ENCODE peak calls at places on chromosome 20, in seven cellular contexts. One of them, this sample, is unnamed.

GRCh38 chr20:46083101-46083500 is 6.7 kb downstream of the NCOA5 start:
- DNase-seq in Karpas-422: no peak
- DNase-seq in GM23248: no peak
- DNase-seq in neural progenitor cell: no peak
- DNase-seq in H9: no peak
- DNase-seq in SK-N-SH: no peak
- DNase-seq in HepG2: no peak
- DNase-seq in this sample: peak; percentile 41

GRCh38 chr20:31716818-31717477 is 5.7 kb downstream of the BCL2L1 start:
- DNase-seq in Karpas-422: no peak
- DNase-seq in GM23248: no peak
- DNase-seq in neural progenitor cell: no peak
- DNase-seq in H9: no peak
- DNase-seq in SK-N-SH: no peak
- DNase-seq in HepG2: no peak
- DNase-seq in this sample: no peak

GRCh38 chr20:36957875-36958667 is 6.6 kb upstream of the SAMHD1 start:
- DNase-seq in Karpas-422: no peak
- DNase-seq in GM23248: no peak
- DNase-seq in neural progenitor cell: no peak
- DNase-seq in H9: no peak
- DNase-seq in SK-N-SH: no peak
- DNase-seq in HepG2: no peak
- DNase-seq in this sample: no peak

GRCh38 chr20:59988141-59988540 is 29.9 kb downstream of the CDH26 start:
- DNase-seq in Karpas-422: no peak
- DNase-seq in GM23248: peak; percentile 36
- DNase-seq in neural progenitor cell: no peak
- DNase-seq in H9: no peak
- DNase-seq in SK-N-SH: no peak
- DNase-seq in HepG2: no peak
- DNase-seq in this sample: no peak

GRCh38 chr20:24745617-24746350 is 203.3 kb upstream of the CST7 start:
- DNase-seq in Karpas-422: no peak
- DNase-seq in GM23248: no peak
- DNase-seq in neural progenitor cell: no peak
- DNase-seq in H9: peak; percentile 17
- DNase-seq in SK-N-SH: no peak
- DNase-seq in HepG2: no peak
- DNase-seq in this sample: no peak

GRCh38 chr20:36506253-36506652 is 35.1 kb upstream of the MYL9 start:
- DNase-seq in Karpas-422: peak; percentile 76
- DNase-seq in GM23248: peak; percentile 34
- DNase-seq in neural progenitor cell: no peak
- DNase-seq in H9: no peak
- DNase-seq in SK-N-SH: no peak
- DNase-seq in HepG2: peak; percentile 63
- DNase-seq in this sample: no peak

GRCh38 chr20:23419657-23419994 is 1.7 kb downstream of the NAPB start:
- DNase-seq in Karpas-422: no peak
- DNase-seq in GM23248: no peak
- DNase-seq in neural progenitor cell: no peak
- DNase-seq in H9: no peak
- DNase-seq in SK-N-SH: no peak
- DNase-seq in HepG2: no peak
- DNase-seq in this sample: no peak

GRCh38 chr20:50642288-50642803 is 49.0 kb downstream of the RIPOR3 start:
- DNase-seq in Karpas-422: no peak
- DNase-seq in GM23248: no peak
- DNase-seq in neural progenitor cell: peak; percentile 64
- DNase-seq in H9: peak; percentile 93
- DNase-seq in SK-N-SH: no peak
- DNase-seq in HepG2: no peak
- DNase-seq in this sample: no peak

GRCh38 chr20:32285621-32286334 is 8.3 kb downstream of the KIF3B start:
- DNase-seq in Karpas-422: peak; percentile 96
- DNase-seq in GM23248: peak; percentile 72
- DNase-seq in neural progenitor cell: no peak
- DNase-seq in H9: no peak
- DNase-seq in SK-N-SH: no peak
- DNase-seq in HepG2: no peak
- DNase-seq in this sample: peak; percentile 34

GRCh38 chr20:1430004-1430451 is 36.6 kb downstream of the NSFL1C start:
- DNase-seq in Karpas-422: peak; percentile 23
- DNase-seq in GM23248: peak; percentile 78
- DNase-seq in neural progenitor cell: no peak
- DNase-seq in H9: no peak
- DNase-seq in SK-N-SH: no peak
- DNase-seq in HepG2: no peak
- DNase-seq in this sample: no peak

GRCh38 chr20:54110457-54110856 is 40.1 kb upstream of the BCAS1 start:
- DNase-seq in Karpas-422: no peak
- DNase-seq in GM23248: no peak
- DNase-seq in neural progenitor cell: no peak
- DNase-seq in H9: no peak
- DNase-seq in SK-N-SH: no peak
- DNase-seq in HepG2: no peak
- DNase-seq in this sample: no peak

GRCh38 chr20:56381501-56381900 is 10.5 kb downstream of the AURKA start:
- DNase-seq in Karpas-422: no peak
- DNase-seq in GM23248: no peak
- DNase-seq in neural progenitor cell: no peak
- DNase-seq in H9: no peak
- DNase-seq in SK-N-SH: no peak
- DNase-seq in HepG2: no peak
- DNase-seq in this sample: no peak

GRCh38 chr20:56383334-56383733 is 8.7 kb downstream of the AURKA start:
- DNase-seq in Karpas-422: no peak
- DNase-seq in GM23248: no peak
- DNase-seq in neural progenitor cell: no peak
- DNase-seq in H9: no peak
- DNase-seq in SK-N-SH: no peak
- DNase-seq in HepG2: no peak
- DNase-seq in this sample: no peak

GRCh38 chr20:56385130-56385529 is 6.9 kb downstream of the AURKA start:
- DNase-seq in Karpas-422: no peak
- DNase-seq in GM23248: no peak
- DNase-seq in neural progenitor cell: no peak
- DNase-seq in H9: no peak
- DNase-seq in SK-N-SH: no peak
- DNase-seq in HepG2: no peak
- DNase-seq in this sample: no peak

GRCh38 chr20:56380375-56380774 is 11.6 kb downstream of the AURKA start:
- DNase-seq in Karpas-422: no peak
- DNase-seq in GM23248: no peak
- DNase-seq in neural progenitor cell: no peak
- DNase-seq in H9: no peak
- DNase-seq in SK-N-SH: no peak
- DNase-seq in HepG2: no peak
- DNase-seq in this sample: peak; percentile 87

GRCh38 chr20:56382696-56383095 is 9.3 kb downstream of the AURKA start:
- DNase-seq in Karpas-422: no peak
- DNase-seq in GM23248: no peak
- DNase-seq in neural progenitor cell: no peak
- DNase-seq in H9: no peak
- DNase-seq in SK-N-SH: no peak
- DNase-seq in HepG2: no peak
- DNase-seq in this sample: no peak
- H3K79me2 ChIP-seq in Karpas-422: peaks cover 81% of the 10 kb centered on the region
- H3K79me2 ChIP-seq in GM23248: peaks cover 99% of the 10 kb centered on the region
- H3K79me2 ChIP-seq in neural progenitor cell: peaks cover 99% of the 10 kb centered on the region
- H3K79me2 ChIP-seq in H9: peaks cover 5% of the 10 kb centered on the region
- H3K79me2 ChIP-seq in SK-N-SH: peaks cover 97% of the 10 kb centered on the region
- H3K79me2 ChIP-seq in HepG2: peaks cover 72% of the 10 kb centered on the region
- H3K79me2 ChIP-seq in this sample: peaks cover 79% of the 10 kb centered on the region

GRCh38 chr20:17298751-17299150 is 71.9 kb downstream of the PCSK2 start:
- DNase-seq in Karpas-422: no peak
- DNase-seq in GM23248: no peak
- DNase-seq in neural progenitor cell: no peak
- DNase-seq in H9: no peak
- DNase-seq in SK-N-SH: no peak
- DNase-seq in HepG2: no peak
- DNase-seq in this sample: no peak
- H3K9ac ChIP-seq in Karpas-422: no peak overlapping the region
- H3K9ac ChIP-seq in GM23248: no peak overlapping the region
- H3K9ac ChIP-seq in neural progenitor cell: no peak overlapping the region
- H3K9ac ChIP-seq in H9: no peak overlapping the region
- H3K9ac ChIP-seq in SK-N-SH: no peak overlapping the region
- H3K9ac ChIP-seq in HepG2: no peak overlapping the region
- H3K9ac ChIP-seq in this sample: no peak overlapping the region

GRCh38 chr20:38842558-38842981 is 37.1 kb downstream of the PPP1R16B start:
- DNase-seq in Karpas-422: peak; percentile 79
- DNase-seq in GM23248: no peak
- DNase-seq in neural progenitor cell: no peak
- DNase-seq in H9: no peak
- DNase-seq in SK-N-SH: no peak
- DNase-seq in HepG2: no peak
- DNase-seq in this sample: no peak

GRCh38 chr20:38842017-38842416 is 36.5 kb downstream of the PPP1R16B start:
- DNase-seq in Karpas-422: no peak
- DNase-seq in GM23248: no peak
- DNase-seq in neural progenitor cell: no peak
- DNase-seq in H9: no peak
- DNase-seq in SK-N-SH: no peak
- DNase-seq in HepG2: no peak
- DNase-seq in this sample: no peak

GRCh38 chr20:38840894-38841470 is 35.5 kb downstream of the PPP1R16B start:
- DNase-seq in Karpas-422: no peak
- DNase-seq in GM23248: no peak
- DNase-seq in neural progenitor cell: no peak
- DNase-seq in H9: no peak
- DNase-seq in SK-N-SH: no peak
- DNase-seq in HepG2: no peak
- DNase-seq in this sample: no peak

GRCh38 chr20:38840053-38840893 is 34.8 kb downstream of the PPP1R16B start:
- DNase-seq in Karpas-422: no peak
- DNase-seq in GM23248: peak; percentile 50
- DNase-seq in neural progenitor cell: no peak
- DNase-seq in H9: no peak
- DNase-seq in SK-N-SH: no peak
- DNase-seq in HepG2: no peak
- DNase-seq in this sample: peak; percentile 2

DNA sequence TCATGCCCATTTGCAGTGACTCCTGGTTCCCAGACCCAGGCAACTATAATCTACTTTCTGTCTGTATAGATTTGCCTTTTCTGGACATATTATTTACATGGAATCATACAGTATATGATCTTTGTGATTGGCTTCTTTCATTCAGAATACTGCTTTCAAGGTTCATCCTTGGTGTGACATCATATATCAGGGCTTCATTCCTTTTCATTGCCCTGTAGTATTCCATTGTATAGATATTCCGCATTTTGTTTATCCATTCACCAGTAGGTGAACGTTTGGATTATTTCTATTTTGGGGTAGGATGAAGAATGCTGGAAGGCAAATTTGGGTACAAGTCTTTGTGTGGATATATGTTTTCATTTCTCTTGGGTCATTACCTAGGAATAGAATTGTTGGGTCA is 36.1 kb downstream of the PPP1R16B start:
- DNase-seq in Karpas-422: no peak
- DNase-seq in GM23248: no peak
- DNase-seq in neural progenitor cell: no peak
- DNase-seq in H9: no peak
- DNase-seq in SK-N-SH: no peak
- DNase-seq in HepG2: no peak
- DNase-seq in this sample: no peak
- H3K27ac ChIP-seq in Karpas-422: no peak overlapping the region
- H3K27ac ChIP-seq in GM23248: no peak overlapping the region
- H3K27ac ChIP-seq in neural progenitor cell: no peak overlapping the region
- H3K27ac ChIP-seq in H9: no peak overlapping the region
- H3K27ac ChIP-seq in SK-N-SH: no peak overlapping the region
- H3K27ac ChIP-seq in HepG2: no peak overlapping the region
- H3K27ac ChIP-seq in this sample: no peak overlapping the region

GRCh38 chr20:34525342-34525708 is 9.1 kb downstream of the DYNLRB1 start:
- DNase-seq in Karpas-422: no peak
- DNase-seq in GM23248: no peak
- DNase-seq in neural progenitor cell: no peak
- DNase-seq in H9: no peak
- DNase-seq in SK-N-SH: no peak
- DNase-seq in HepG2: no peak
- DNase-seq in this sample: no peak

GRCh38 chr20:34522969-34523871 is 7.0 kb downstream of the DYNLRB1 start:
- DNase-seq in Karpas-422: peak; percentile 83
- DNase-seq in GM23248: peak; percentile 72
- DNase-seq in neural progenitor cell: peak; percentile 69
- DNase-seq in H9: peak; percentile 84
- DNase-seq in SK-N-SH: peak; percentile 69
- DNase-seq in HepG2: peak; percentile 83
- DNase-seq in this sample: peak; percentile 46

GRCh38 chr20:34525709-34526416 is 9.6 kb downstream of the DYNLRB1 start:
- DNase-seq in Karpas-422: no peak
- DNase-seq in GM23248: peak; percentile 99
- DNase-seq in neural progenitor cell: no peak
- DNase-seq in H9: no peak
- DNase-seq in SK-N-SH: peak; percentile 38
- DNase-seq in HepG2: peak; percentile 98
- DNase-seq in this sample: peak; percentile 98

GRCh38 chr20:34526466-34526865 is 10.2 kb downstream of the DYNLRB1 start:
- DNase-seq in Karpas-422: no peak
- DNase-seq in GM23248: peak; percentile 17
- DNase-seq in neural progenitor cell: no peak
- DNase-seq in H9: no peak
- DNase-seq in SK-N-SH: no peak
- DNase-seq in HepG2: no peak
- DNase-seq in this sample: no peak

GRCh38 chr20:34524426-34524825 is 8.2 kb downstream of the DYNLRB1 start:
- DNase-seq in Karpas-422: no peak
- DNase-seq in GM23248: no peak
- DNase-seq in neural progenitor cell: no peak
- DNase-seq in H9: no peak
- DNase-seq in SK-N-SH: no peak
- DNase-seq in HepG2: no peak
- DNase-seq in this sample: no peak
- H3K79me2 ChIP-seq in Karpas-422: peaks cover 66% of the 10 kb centered on the region
- H3K79me2 ChIP-seq in GM23248: peaks cover 86% of the 10 kb centered on the region
- H3K79me2 ChIP-seq in neural progenitor cell: peaks cover 64% of the 10 kb centered on the region
- H3K79me2 ChIP-seq in H9: peaks cover 6% of the 10 kb centered on the region
- H3K79me2 ChIP-seq in SK-N-SH: peaks cover 90% of the 10 kb centered on the region
- H3K79me2 ChIP-seq in HepG2: peaks cover 67% of the 10 kb centered on the region
- H3K79me2 ChIP-seq in this sample: peaks cover 63% of the 10 kb centered on the region